ENCODE peak calls at places on chromosomes 3 and 15, in nine cellular contexts. Q is lower lobe of right lung, Y is GM20000, A is cardiac fibroblast, J is GM12865, P is psoas muscle, C is RWPE1, V is bronchial epithelial cell, L is ascending aorta. B is an unnamed sample.
A peak's percentile ranks its signal among the peaks of the same experiment; 100 is the strongest.

GRCh38 chr15:58165661-58166060 is 27.5 kb downstream of the AQP9 start:
- DNase-seq in C (no peak), J (no peak), L (no peak), Q (no peak), A (peak; percentile 37), Y (no peak), V (peak; percentile 8), P (no peak), B (peak; percentile 24)

GRCh38 chr3:10268930-10269329 is 20.7 kb downstream of the TATDN2 start:
- DNase-seq in Q (no peak), P (peak; percentile 71), C (no peak), J (no peak), Y (no peak), V (no peak), L (no peak), A (no peak), B (no peak)

GRCh38 chr3:186180151-186180550 is 71.3 kb upstream of the ETV5 start:
- DNase-seq in A (no peak), V (no peak), J (no peak), C (no peak), L (no peak), Y (no peak), P (no peak), Q (no peak), B (no peak)

GRCh38 chr3:179852117-179852886 is 184.4 kb downstream of the PEX5L start:
- DNase-seq in J (peak; percentile 33), Q (no peak), A (peak; percentile 41), V (peak; percentile 50), L (no peak), P (no peak), Y (peak; percentile 54), C (no peak), B (peak; percentile 20)

GRCh38 chr3:161274691-161275298 is 53.7 kb downstream of the NMD3 start:
- DNase-seq in A (peak; percentile 78), Q (no peak), V (peak; percentile 59), L (no peak), J (peak; percentile 69), Y (peak; percentile 33), C (no peak), P (no peak), B (peak; percentile 72)

GRCh38 chr15:99729920-99730319 is 3.3 kb downstream of the LYSMD4 start:
- DNase-seq in L (peak; percentile 77), P (no peak), V (peak; percentile 41), J (peak; percentile 37), A (peak; percentile 57), Q (no peak), C (peak; percentile 25), Y (no peak), B (peak; percentile 49)

GRCh38 chr15:43239732-43240491 is 19.1 kb upstream of the EPB42 start:
- DNase-seq in A (peak; percentile 29), J (peak; percentile 68), L (peak; percentile 21), V (no peak), Q (no peak), P (no peak), Y (peak; percentile 55), C (no peak), B (no peak)

GRCh38 chr15:94677202-94677790 is 445.9 kb downstream of the MCTP2 start:
- DNase-seq in Q (no peak), A (no peak), V (peak; percentile 97), C (peak; percentile 86), J (no peak), Y (no peak), L (no peak), P (no peak), B (peak; percentile 87)

GRCh38 chr15:69607101-69607500 is 154.5 kb downstream of the RPLP1 start:
- DNase-seq in A (no peak), J (no peak), L (peak; percentile 87), C (no peak), V (no peak), Y (no peak), Q (no peak), P (no peak), B (peak; percentile 34)

GRCh38 chr3:149670742-149671492 is 13.1 kb upstream of the WWTR1 start:
- DNase-seq in J (peak; percentile 54), P (no peak), A (no peak), C (no peak), Q (no peak), V (no peak), Y (no peak), L (no peak), B (no peak)

GRCh38 chr3:124360140-124360539 is 368.2 kb upstream of the ROPN1 start:
- DNase-seq in P (no peak), J (no peak), Y (no peak), C (no peak), A (no peak), L (no peak), V (no peak), Q (no peak), B (no peak)

GRCh38 chr15:98952381-98952803 is 55.2 kb downstream of the PGPEP1L start:
- DNase-seq in C (no peak), Y (peak; percentile 69), Q (no peak), A (no peak), V (no peak), J (peak; percentile 95), P (no peak), L (no peak), B (no peak)

GRCh38 chr3:112561693-112562529 is at the start of the genes ATG3 and SLC35A5:
- DNase-seq in V (peak; percentile 96), C (peak; percentile 98), A (peak; percentile 99), Y (peak; percentile 94), P (peak; percentile 99), L (peak; percentile 100), Q (peak; percentile 99), J (peak; percentile 99), B (peak; percentile 99)

GRCh38 chr3:112561085-112561692 is 573 bp downstream of the ATG3 start:
- DNase-seq in Q (peak; percentile 78), V (peak; percentile 82), C (peak; percentile 71), P (peak; percentile 79), L (peak; percentile 77), J (peak; percentile 83), Y (peak; percentile 77), A (peak; percentile 90), B (peak; percentile 84)

GRCh38 chr3:112560330-112560729 is 1.4 kb downstream of the ATG3 start:
- DNase-seq in A (no peak), J (no peak), Q (no peak), C (no peak), V (no peak), L (no peak), Y (no peak), P (no peak), B (no peak)

GRCh38 chr3:112555535-112556170 is 6.1 kb downstream of the ATG3 start:
- DNase-seq in J (no peak), C (no peak), A (no peak), Y (no peak), P (no peak), Q (no peak), L (no peak), V (no peak), B (no peak)

GRCh38 chr3:112557980-112558379 is 3.8 kb downstream of the ATG3 start:
- DNase-seq in Q (no peak), C (no peak), L (no peak), V (no peak), P (no peak), Y (no peak), J (no peak), A (no peak), B (no peak)
- TF ChIP-seq CTCF in Q (no peak), C (no peak), L (no peak), V (no peak), P (no peak), Y (no peak), J (no peak), A (no peak), B (no peak)

DNA sequence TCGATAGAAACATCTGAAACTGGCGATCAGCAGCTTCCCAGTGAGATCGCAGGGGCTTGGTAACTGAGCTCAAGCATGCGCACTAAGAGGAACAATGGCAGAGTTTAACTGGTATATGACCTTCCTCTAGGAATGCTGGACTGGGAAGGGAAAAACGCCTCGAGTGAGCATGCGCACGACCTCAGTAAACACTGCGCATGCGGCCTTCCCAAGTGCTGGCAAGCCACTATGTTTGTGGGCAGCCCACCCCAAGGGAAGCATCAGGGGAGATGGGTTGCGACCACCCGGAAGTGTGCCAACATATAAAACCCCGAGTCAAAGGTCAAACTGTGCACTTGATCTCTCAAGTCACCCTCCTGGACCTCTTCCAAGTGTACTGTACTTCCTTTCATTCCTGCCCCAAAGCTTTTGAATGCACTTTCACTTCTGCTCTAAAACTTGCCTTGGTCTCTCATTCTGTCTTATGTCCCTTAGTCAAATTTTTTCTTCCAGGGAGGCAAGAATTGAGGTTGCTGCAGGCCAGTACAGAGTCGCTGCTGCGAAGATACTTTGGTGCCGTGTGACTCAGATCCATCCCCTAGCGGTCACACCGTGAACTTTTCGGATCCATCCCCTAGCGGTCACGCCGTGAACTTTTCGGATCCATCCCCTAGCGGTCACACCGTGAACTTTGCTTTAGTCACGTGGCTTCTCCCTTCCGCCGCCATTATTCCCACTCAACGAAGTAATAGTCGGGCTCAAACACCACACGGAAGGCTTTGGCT is 243.3 kb downstream of the FAM43A start:
- DNase-seq in A (peak; percentile 40), Q (no peak), Y (no peak), P (no peak), L (no peak), J (no peak), V (no peak), C (no peak), B (no peak)
- TF ChIP-seq CTCF in A (peak; percentile 67), Q (peak; percentile 32), Y (no peak), P (peak; percentile 51), L (peak; percentile 78), J (no peak), V (peak; percentile 28), C (no peak), B (no peak)

GRCh38 chr3:166425900-166426611 is 588.8 kb upstream of the BCHE start:
- DNase-seq in P (no peak), L (no peak), V (no peak), A (no peak), Y (no peak), Q (no peak), J (no peak), C (no peak), B (no peak)
- TF ChIP-seq CTCF in P (no peak), L (no peak), V (peak; percentile 17), A (no peak), Y (no peak), Q (no peak), J (no peak), C (no peak), B (no peak)

GRCh38 chr3:159502986-159503385 is 485.6 kb upstream of the IL12A start:
- DNase-seq in V (no peak), J (no peak), Q (no peak), L (no peak), Y (no peak), A (no peak), P (no peak), C (no peak), B (no peak)
- TF ChIP-seq CTCF in V (no peak), J (no peak), Q (no peak), L (no peak), Y (no peak), A (no peak), P (no peak), C (no peak), B (no peak)

GRCh38 chr15:83016906-83017305 is 5.5 kb upstream of the C15orf40 start:
- DNase-seq in P (no peak), A (no peak), V (no peak), L (no peak), C (no peak), Y (no peak), Q (no peak), J (no peak), B (no peak)
- TF ChIP-seq CTCF in P (no peak), A (no peak), V (no peak), L (no peak), C (no peak), Y (no peak), Q (no peak), J (no peak), B (no peak)

GRCh38 chr3:42228796-42229195 is 37.2 kb downstream of the CCK start:
- DNase-seq in C (peak; percentile 14), L (no peak), A (peak; percentile 33), P (no peak), Y (peak; percentile 62), V (peak; percentile 37), Q (no peak), J (peak; percentile 59), B (peak; percentile 29)
- TF ChIP-seq CTCF in C (no peak), L (no peak), A (peak; percentile 24), P (no peak), Y (peak; percentile 10), V (peak; percentile 34), Q (no peak), J (peak; percentile 50), B (peak; percentile 23)

B was measured in MCF 10A.